ENCODE peak calls at places on chromosome 10, in eight cellular contexts. E is stimulated activated CD8-positive, alpha-beta memory T cell treated with anti-CD3 and anti-CD28 coated beads, Interleukin-7, amount 100 ng/mL, for 1 hour; X is activated naive CD4-positive, alpha-beta T cell; U is mesendoderm; L is small intestine; R is HCT116; O is AML-193; J is activated CD8-positive, alpha-beta memory T cell treated with anti-CD3 and anti-CD28 coated beads, Interleukin-2, amount 10 ng/mL, durations not matched to agents 7 days and 5 days. N is an unnamed sample.
A peak's percentile ranks its signal among the peaks of the same experiment; 100 is the strongest.

GRCh38 chr10:34256216-34256615 is 558.9 kb downstream of the PARD3 start:
- DNase-seq in E (no peak), X (no peak), U (no peak), L (no peak), R (no peak), O (no peak), J (no peak), N (no peak)

GRCh38 chr10:77782328-77783061 is 144.1 kb downstream of the DLG5 start:
- DNase-seq in E (no peak), X (no peak), U (no peak), L (no peak), R (no peak), O (no peak), J (no peak), N (no peak)

GRCh38 chr10:24432478-24433416 is 223.8 kb downstream of the KIAA1217 start:
- DNase-seq in E (no peak), X (no peak), U (no peak), L (no peak), R (no peak), O (no peak), J (no peak), N (no peak)

GRCh38 chr10:73262105-73262730 is 9.8 kb upstream of the MRPS16 start:
- DNase-seq in E (no peak), X (no peak), U (peak; percentile 13), L (no peak), R (peak; percentile 89), O (no peak), J (no peak), N (no peak)

GRCh38 chr10:92573091-92573797 is 649 bp downstream of the IDE start:
- DNase-seq in E (no peak), X (peak; percentile 33), U (peak; percentile 68), L (peak; percentile 25), R (no peak), O (peak; percentile 29), J (peak; percentile 58), N (peak; percentile 36)

GRCh38 chr10:62027841-62028501 is 126.5 kb downstream of the ARID5B start:
- DNase-seq in E (no peak), X (no peak), U (no peak), L (no peak), R (no peak), O (no peak), J (no peak), N (no peak)

GRCh38 chr10:21696302-21696701 is 162.3 kb downstream of the MLLT10 start:
- DNase-seq in E (no peak), X (no peak), U (no peak), L (no peak), R (no peak), O (no peak), J (no peak), N (no peak)

GRCh38 chr10:58241346-58241745 is 26.3 kb downstream of the IPMK start:
- DNase-seq in E (no peak), X (no peak), U (no peak), L (no peak), R (no peak), O (no peak), J (no peak), N (no peak)

GRCh38 chr10:12067336-12067735 is 1.4 kb upstream of the DHTKD1 start:
- DNase-seq in E (no peak), X (no peak), U (no peak), L (no peak), R (no peak), O (no peak), J (no peak), N (no peak)

GRCh38 chr10:77004917-77005564 is 632.6 kb downstream of the KCNMA1 start:
- DNase-seq in E (no peak), X (no peak), U (peak; percentile 86), L (peak; percentile 26), R (peak; percentile 18), O (peak; percentile 32), J (no peak), N (no peak)

GRCh38 chr10:79910344-79910743 is 38.6 kb downstream of the SFTPD start:
- DNase-seq in E (no peak), X (no peak), U (no peak), L (no peak), R (no peak), O (no peak), J (no peak), N (no peak)

GRCh38 chr10:85645097-85645496 is 721.5 kb downstream of the GRID1 start:
- DNase-seq in E (no peak), X (no peak), U (peak; percentile 55), L (no peak), R (no peak), O (no peak), J (no peak), N (no peak)

N was measured in mesothelial cell of epicardium.